ENCODE peak calls at places on chromosomes 13 and 19, in seven cellular contexts. L is effector memory CD4-positive, alpha-beta T cell; P is heart right ventricle; F is esophagus muscularis mucosa; D is right cardiac atrium; E is K562; O is aorta. C is an unnamed sample.

GRCh38 chr13:36362251-36362650 is 16.1 kb upstream of the SPART start:
- DNase-seq in L (no peak), P (no peak), F (no peak), D (no peak), E (no peak), O (no peak), C (no peak)

GRCh38 chr13:34567558-34567957 is 374.5 kb upstream of the NBEA start:
- DNase-seq in L (no peak), P (no peak), F (no peak), D (no peak), E (no peak), O (no peak), C (no peak)

GRCh38 chr13:77902319-77902963 is 16.2 kb downstream of the EDNRB start:
- DNase-seq in L (no peak), P (no peak), F (no peak), D (no peak), E (no peak), O (no peak), C (no peak)

GRCh38 chr13:46747031-46747820 is 49.7 kb downstream of the ESD start:
- DNase-seq in L (no peak), P (no peak), F (no peak), D (no peak), E (no peak), O (no peak), C (no peak)

GRCh38 chr13:42561752-42562467 is 12.0 kb upstream of the TNFSF11 start:
- DNase-seq in L (no peak), P (no peak), F (no peak), D (no peak), E (no peak), O (no peak), C (no peak)

GRCh38 chr13:29933401-29933800 is 83.0 kb upstream of the UBL3 start:
- DNase-seq in L (no peak), P (no peak), F (no peak), D (no peak), E (no peak), O (no peak), C (no peak)

GRCh38 chr13:113328851-113329250 is 31.8 kb downstream of the LAMP1 start:
- DNase-seq in L (no peak), P (no peak), F (no peak), D (no peak), E (no peak), O (no peak), C (no peak)

GRCh38 chr13:110912651-110913051 is 2.2 kb downstream of the ANKRD10 start:
- DNase-seq in L (no peak), P (no peak), F (no peak), D (no peak), E (peak; percentile 22), O (no peak), C (no peak)

GRCh38 chr19:1223018-1223855 is 14.6 kb downstream of the CBARP start:
- DNase-seq in L (no peak), P (no peak), F (no peak), D (no peak), E (peak; percentile 61), O (peak; percentile 83), C (no peak)

GRCh38 chr19:46714523-46715106 is 2.3 kb downstream of the PRKD2 start:
- DNase-seq in L (no peak), P (no peak), F (no peak), D (no peak), E (no peak), O (no peak), C (no peak)

GRCh38 chr19:15144046-15144646 is 36.9 kb downstream of the SYDE1 start:
- DNase-seq in L (no peak), P (no peak), F (no peak), D (no peak), E (no peak), O (no peak), C (no peak)

GRCh38 chr19:22733691-22734090 is 50.3 kb downstream of the ZNF99 start:
- DNase-seq in L (no peak), P (no peak), F (peak; percentile 83), D (no peak), E (no peak), O (no peak), C (no peak)

GRCh38 chr13:98050041-98050466 is 92.8 kb upstream of the FARP1 start:
- DNase-seq in L (no peak), P (no peak), F (no peak), D (no peak), E (no peak), O (no peak), C (no peak)

GRCh38 chr19:45117167-45117594 is 24.2 kb downstream of the PPP1R37 start:
- DNase-seq in L (no peak), P (no peak), F (no peak), D (no peak), E (peak; percentile 54), O (no peak), C (no peak)

GRCh38 chr19:3178377-3178972 is at the start of gene S1PR4:
- DNase-seq in L (peak; percentile 39), P (no peak), F (no peak), D (no peak), E (no peak), O (peak; percentile 76), C (peak; percentile 83)

GRCh38 chr13:105990256-105990958 is 545.1 kb downstream of the EFNB2 start:
- DNase-seq in L (no peak), P (no peak), F (peak; percentile 57), D (no peak), E (no peak), O (no peak), C (no peak)

GRCh38 chr13:19782049-19782726 is 557 bp downstream of the PSPC1 start:
- DNase-seq in L (peak; percentile 26), P (peak; percentile 60), F (peak; percentile 92), D (peak; percentile 59), E (peak; percentile 37), O (peak; percentile 86), C (peak; percentile 89)

GRCh38 chr13:44703371-44703770 is 127.2 kb upstream of the TSC22D1 start:
- DNase-seq in L (no peak), P (no peak), F (no peak), D (no peak), E (no peak), O (no peak), C (no peak)

GRCh38 chr13:83272076-83272475 is 610.2 kb downstream of the SLITRK1 start:
- DNase-seq in L (no peak), P (no peak), F (no peak), D (no peak), E (no peak), O (no peak), C (no peak)

GRCh38 chr19:5024282-5024681 is 55.4 kb downstream of the KDM4B start:
- DNase-seq in L (no peak), P (no peak), F (no peak), D (no peak), E (peak; percentile 55), O (no peak), C (no peak)

GRCh38 chr13:77168232-77168631 is 141.3 kb upstream of the FBXL3 start:
- DNase-seq in L (no peak), P (no peak), F (no peak), D (no peak), E (no peak), O (no peak), C (no peak)

GRCh38 chr19:7575426-7576040 is 20.1 kb upstream of the CAMSAP3 start:
- DNase-seq in L (no peak), P (no peak), F (no peak), D (no peak), E (peak; percentile 63), O (no peak), C (no peak)

GRCh38 chr19:17803264-17803896 is 8.4 kb downstream of the B3GNT3 start:
- DNase-seq in L (no peak), P (peak; percentile 20), F (no peak), D (peak; percentile 29), E (no peak), O (no peak), C (no peak)
- H3K4me3 ChIP-seq in L (no peak overlapping the region), P (no peak overlapping the region), F (no peak overlapping the region), D (no peak overlapping the region), E (no peak overlapping the region), O (no peak overlapping the region), C (no peak overlapping the region)

GRCh38 chr19:39131255-39131755 is 5.7 kb downstream of the PAK4 start:
- DNase-seq in L (no peak), P (peak; percentile 75), F (no peak), D (peak; percentile 71), E (no peak), O (no peak), C (peak; percentile 84)

GRCh38 chr19:39128511-39129079 is 3.0 kb downstream of the PAK4 start:
- DNase-seq in L (no peak), P (no peak), F (no peak), D (no peak), E (no peak), O (no peak), C (no peak)

GRCh38 chr19:39129116-39129515 is 3.5 kb downstream of the PAK4 start:
- DNase-seq in L (no peak), P (no peak), F (no peak), D (no peak), E (no peak), O (no peak), C (no peak)

GRCh38 chr19:39132344-39132969 is 6.9 kb downstream of the PAK4 start:
- DNase-seq in L (no peak), P (no peak), F (no peak), D (no peak), E (no peak), O (no peak), C (no peak)

DNA sequence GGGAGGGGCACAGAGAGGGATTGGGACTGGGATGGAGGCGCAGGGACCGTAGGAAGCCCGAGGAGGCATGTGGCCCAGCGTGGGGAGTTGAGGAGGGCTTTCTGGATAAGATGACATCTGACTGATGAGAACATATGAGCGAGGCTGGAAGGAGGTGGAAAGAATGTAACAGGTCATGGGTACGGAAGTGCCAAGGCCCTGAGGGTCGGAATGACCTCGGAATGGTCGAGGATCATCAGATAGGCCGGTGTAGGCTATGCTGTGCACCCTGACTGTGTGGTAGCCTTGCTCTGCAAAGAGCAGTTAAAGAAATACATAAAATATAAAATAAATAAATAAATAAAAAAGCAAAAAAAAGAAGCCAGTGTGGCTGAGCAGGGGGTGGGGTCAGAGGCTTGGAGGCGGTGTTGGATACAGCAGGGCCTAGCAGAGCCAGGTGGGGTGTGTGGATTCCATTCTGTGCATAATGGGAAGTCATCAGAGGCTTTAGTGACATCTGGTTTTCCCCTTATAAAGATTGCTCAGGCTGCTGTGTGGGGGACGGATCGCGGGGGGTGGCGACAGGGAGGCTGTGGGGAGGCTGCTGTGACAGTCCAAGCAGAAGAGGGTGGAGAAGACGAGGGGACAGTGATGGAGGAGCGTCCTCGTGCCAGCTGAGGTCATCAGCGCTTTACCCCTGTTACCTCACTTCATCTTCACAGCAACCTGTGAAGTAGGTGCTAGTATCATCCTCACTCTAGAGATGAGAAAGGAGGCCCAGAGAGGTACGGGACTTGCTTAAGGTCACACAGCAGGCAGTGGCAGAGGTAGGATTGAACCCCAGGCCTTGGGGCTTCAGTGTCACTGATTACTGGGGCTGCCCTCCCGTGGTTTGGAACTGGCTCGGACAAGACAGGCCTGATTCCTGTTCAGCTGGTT is 5.0 kb downstream of the PAK4 start:
- DNase-seq in L (no peak), P (no peak), F (no peak), D (no peak), E (no peak), O (no peak), C (no peak)
- H3K4me1 ChIP-seq in L (peaks cover 4% of the 10 kb centered on the region), P (peaks cover 51% of the 10 kb centered on the region), F (peaks cover 84% of the 10 kb centered on the region), D (peaks cover 5% of the 10 kb centered on the region), E (peaks cover 21% of the 10 kb centered on the region), O (no peaks in the 10 kb centered on the region), C (peaks cover 28% of the 10 kb centered on the region)

GRCh38 chr13:40940841-40941240 is 78.3 kb downstream of the ELF1 start:
- DNase-seq in L (no peak), P (no peak), F (no peak), D (no peak), E (no peak), O (no peak), C (no peak)
- H3K27ac ChIP-seq in L (no peak overlapping the region), P (peak overlapping the region; percentile 40), F (no peak overlapping the region), D (no peak overlapping the region), E (no peak overlapping the region), O (no peak overlapping the region), C (no peak overlapping the region)

GRCh38 chr13:48201044-48201443 is 32.0 kb upstream of the ITM2B start:
- DNase-seq in L (no peak), P (no peak), F (no peak), D (no peak), E (no peak), O (no peak), C (no peak)
- H3K4me3 ChIP-seq in L (no peak overlapping the region), P (no peak overlapping the region), F (no peak overlapping the region), D (no peak overlapping the region), E (no peak overlapping the region), O (no peak overlapping the region), C (no peak overlapping the region)

C was measured in kidney.